ENCODE peak calls at places on chromosomes 12 and 14, in six cellular contexts. P, H, X, O, Z and Q are unnamed samples.

GRCh38 chr12:43789941-43790340 is 16.2 kb downstream of the TWF1 start:
- DNase-seq in Z (peak; percentile 78), O (no peak), H (no peak), P (no peak), X (peak; percentile 13), Q (no peak)

GRCh38 chr14:33229269-33229924 is 290.7 kb downstream of the NPAS3 start:
- DNase-seq in O (no peak), P (no peak), X (no peak), Z (no peak), H (no peak), Q (no peak)

GRCh38 chr12:111942557-111942956 is 70.4 kb downstream of the TMEM116 start:
- DNase-seq in O (no peak), P (peak; percentile 67), Z (peak; percentile 76), X (no peak), H (no peak), Q (no peak)

GRCh38 chr12:27555928-27556778 is 32.1 kb downstream of the PPFIBP1 start:
- DNase-seq in X (no peak), H (no peak), P (no peak), Z (peak; percentile 91), O (no peak), Q (no peak)

GRCh38 chr12:109387425-109388166 is 39.9 kb downstream of the MYO1H start:
- DNase-seq in H (peak; percentile 50), O (peak; percentile 73), P (peak; percentile 68), X (peak; percentile 23), Z (peak; percentile 16), Q (peak; percentile 23)

GRCh38 chr12:16585781-16586180 is 20.2 kb downstream of the LMO3 start:
- DNase-seq in H (no peak), O (no peak), P (no peak), X (no peak), Z (no peak), Q (no peak)

GRCh38 chr12:131123817-131124216 is 170.1 kb downstream of the ADGRD1 start:
- DNase-seq in H (no peak), X (no peak), P (no peak), Z (no peak), O (no peak), Q (no peak)

GRCh38 chr12:31874961-31875608 is 84.1 kb upstream of the RESF1 start:
- DNase-seq in Z (peak; percentile 93), H (no peak), O (no peak), X (no peak), P (peak; percentile 76), Q (no peak)

GRCh38 chr14:97329701-97330100 is 532.5 kb downstream of the VRK1 start:
- DNase-seq in X (no peak), O (no peak), P (no peak), H (no peak), Z (no peak), Q (no peak)

GRCh38 chr12:52672321-52672933 is 7.8 kb downstream of the KRT1 start:
- DNase-seq in Z (no peak), O (peak; percentile 17), P (peak; percentile 56), X (no peak), H (no peak), Q (no peak)

GRCh38 chr14:54709444-54709843 is 142.5 kb downstream of the SAMD4A start:
- DNase-seq in O (no peak), P (no peak), Z (no peak), H (no peak), X (no peak), Q (no peak)

GRCh38 chr14:51182166-51182565 is 57.9 kb upstream of the TMX1 start:
- DNase-seq in Z (peak; percentile 57), H (no peak), X (no peak), O (no peak), P (peak; percentile 4), Q (no peak)

GRCh38 chr14:64729386-64730060 is 25.3 kb downstream of the PLEKHG3 start:
- DNase-seq in P (no peak), O (no peak), H (no peak), Z (no peak), X (no peak), Q (no peak)

GRCh38 chr14:30957813-30958370 is 67.6 kb upstream of the AP4S1 start:
- DNase-seq in Z (no peak), X (no peak), P (no peak), O (peak; percentile 45), H (no peak), Q (no peak)

GRCh38 chr14:42556551-42556950 is 949.9 kb downstream of the LRFN5 start:
- DNase-seq in P (no peak), Z (no peak), X (no peak), H (no peak), O (no peak), Q (no peak)

GRCh38 chr12:27425306-27425705 is 21.2 kb upstream of the SMCO2 start:
- DNase-seq in Z (no peak), P (no peak), X (no peak), H (no peak), O (no peak), Q (no peak)

GRCh38 chr12:49705479-49706267 is 1.5 kb downstream of the FMNL3 start:
- DNase-seq in Z (peak; percentile 89), X (no peak), O (peak; percentile 10), P (no peak), H (no peak), Q (peak; percentile 28)
- TF ChIP-seq JUN in Z (no peak), X (no peak), O (no peak), P (no peak), H (no peak), Q (no peak)

DNA sequence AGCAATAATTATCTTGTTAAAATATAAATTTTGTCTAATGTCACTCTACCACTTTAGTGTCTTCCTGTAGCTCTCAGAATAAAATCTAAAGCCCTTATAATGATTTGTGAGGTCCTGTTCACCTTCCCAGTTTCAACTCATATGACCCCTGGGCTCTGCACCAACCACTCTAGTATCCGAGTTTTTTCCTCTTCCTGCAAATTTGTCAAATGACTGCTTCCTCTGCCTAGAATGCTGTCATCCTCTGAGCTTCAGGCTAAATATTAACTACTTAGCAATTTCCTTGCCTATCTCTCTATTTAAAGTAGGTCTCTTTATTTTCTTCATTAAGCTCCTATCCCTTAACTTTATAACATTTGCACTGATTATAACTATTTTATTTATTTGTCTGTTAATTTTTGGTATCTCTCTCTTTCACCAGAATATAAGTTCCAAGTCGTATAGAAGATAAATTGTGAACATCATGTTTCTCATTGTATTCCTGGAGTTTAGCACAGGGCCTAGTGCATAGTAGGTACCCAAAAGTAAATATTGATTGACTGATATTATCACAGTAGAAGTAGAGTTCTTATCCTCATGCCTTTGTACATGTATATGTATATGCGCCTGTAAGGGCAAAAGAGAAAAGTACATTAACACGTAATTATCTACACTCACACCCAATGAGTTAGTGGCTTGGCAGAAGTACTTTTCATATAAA is 196.0 kb downstream of the BCAT1 start:
- DNase-seq in H (no peak), O (peak; percentile 65), P (no peak), X (no peak), Z (no peak), Q (no peak)
- TF ChIP-seq JUN in H (no peak), O (no peak), P (no peak), X (no peak), Z (no peak), Q (no peak)

GRCh38 chr12:12749433-12749832 is 32.3 kb downstream of the CDKN1B start:
- DNase-seq in O (peak; percentile 63), P (peak; percentile 9), Z (no peak), X (no peak), H (no peak), Q (no peak)
- TF ChIP-seq JUN in O (no peak), P (no peak), Z (no peak), X (no peak), H (no peak), Q (no peak)

GRCh38 chr14:74478996-74479635 is 14.0 kb downstream of the NPC2 start:
- DNase-seq in O (peak; percentile 13), X (no peak), H (no peak), Z (peak; percentile 67), P (peak; percentile 41), Q (no peak)
- TF ChIP-seq JUN in O (no peak), X (no peak), H (no peak), Z (no peak), P (no peak), Q (no peak)

GRCh38 chr12:76312314-76312713 is 35.9 kb downstream of the BBS10 start:
- DNase-seq in X (no peak), O (no peak), H (no peak), Z (peak; percentile 30), P (no peak), Q (no peak)
- TF ChIP-seq JUN in X (no peak), O (no peak), H (no peak), Z (no peak), P (no peak), Q (no peak)